ENCODE peak calls at places on chromosomes 5 and 9, in seven cellular contexts. One of them, this sample, is unnamed.
A peak's percentile ranks its signal among the peaks of the same experiment; 100 is the strongest.

GRCh38 chr5:84248013-84248412 is 136.7 kb downstream of the EDIL3 start:
- DNase-seq in GM12865: no peak
- DNase-seq in uterus: no peak
- DNase-seq in AG09309: no peak
- DNase-seq in choroid plexus epithelial cell: no peak
- DNase-seq in cardiac fibroblast: no peak
- DNase-seq in left ventricle myocardium inferior: no peak
- DNase-seq in this sample: no peak

GRCh38 chr5:68535121-68535520 is 319.6 kb downstream of the PIK3R1 start:
- DNase-seq in uterus: no peak
- DNase-seq in left ventricle myocardium inferior: no peak
- DNase-seq in cardiac fibroblast: no peak
- DNase-seq in GM12865: no peak
- DNase-seq in AG09309: no peak
- DNase-seq in choroid plexus epithelial cell: no peak
- DNase-seq in this sample: no peak

GRCh38 chr5:81751836-81752643 is 1.1 kb upstream of the SSBP2 start:
- DNase-seq in cardiac fibroblast: no peak
- DNase-seq in GM12865: no peak
- DNase-seq in AG09309: no peak
- DNase-seq in choroid plexus epithelial cell: peak; percentile 18
- DNase-seq in left ventricle myocardium inferior: no peak
- DNase-seq in uterus: no peak
- DNase-seq in this sample: peak; percentile 70

GRCh38 chr9:134178781-134179551 is 14.6 kb upstream of the RNU6ATAC start:
- DNase-seq in GM12865: no peak
- DNase-seq in cardiac fibroblast: peak; percentile 43
- DNase-seq in left ventricle myocardium inferior: peak; percentile 53
- DNase-seq in choroid plexus epithelial cell: peak; percentile 42
- DNase-seq in AG09309: no peak
- DNase-seq in uterus: peak; percentile 87
- DNase-seq in this sample: no peak

GRCh38 chr5:69187342-69187741 is 2.0 kb upstream of the CENPH start:
- DNase-seq in AG09309: no peak
- DNase-seq in left ventricle myocardium inferior: no peak
- DNase-seq in uterus: no peak
- DNase-seq in choroid plexus epithelial cell: no peak
- DNase-seq in cardiac fibroblast: no peak
- DNase-seq in GM12865: no peak
- DNase-seq in this sample: no peak

GRCh38 chr9:34047864-34048729 is 590 bp downstream of the UBAP2 start:
- DNase-seq in GM12865: peak; percentile 73
- DNase-seq in AG09309: no peak
- DNase-seq in choroid plexus epithelial cell: peak; percentile 6
- DNase-seq in uterus: peak; percentile 50
- DNase-seq in cardiac fibroblast: peak; percentile 14
- DNase-seq in left ventricle myocardium inferior: peak; percentile 36
- DNase-seq in this sample: peak; percentile 57

GRCh38 chr5:173178369-173178910 is 34.1 kb downstream of the BNIP1 start:
- DNase-seq in left ventricle myocardium inferior: no peak
- DNase-seq in cardiac fibroblast: no peak
- DNase-seq in uterus: no peak
- DNase-seq in AG09309: no peak
- DNase-seq in choroid plexus epithelial cell: no peak
- DNase-seq in GM12865: no peak
- DNase-seq in this sample: no peak

GRCh38 chr5:179293276-179293675 is 52.0 kb downstream of the ADAMTS2 start:
- DNase-seq in GM12865: no peak
- DNase-seq in AG09309: no peak
- DNase-seq in choroid plexus epithelial cell: no peak
- DNase-seq in cardiac fibroblast: peak; percentile 45
- DNase-seq in left ventricle myocardium inferior: no peak
- DNase-seq in uterus: peak; percentile 23
- DNase-seq in this sample: no peak

GRCh38 chr5:10286552-10287227 is 21.0 kb downstream of the CMBL start:
- DNase-seq in AG09309: no peak
- DNase-seq in cardiac fibroblast: peak; percentile 53
- DNase-seq in left ventricle myocardium inferior: peak; percentile 27
- DNase-seq in choroid plexus epithelial cell: no peak
- DNase-seq in uterus: peak; percentile 46
- DNase-seq in GM12865: no peak
- DNase-seq in this sample: no peak

GRCh38 chr5:150945947-150946346 is 41.2 kb upstream of the ZNF300 start:
- DNase-seq in choroid plexus epithelial cell: peak; percentile 9
- DNase-seq in uterus: no peak
- DNase-seq in AG09309: no peak
- DNase-seq in left ventricle myocardium inferior: no peak
- DNase-seq in cardiac fibroblast: peak; percentile 3
- DNase-seq in GM12865: no peak
- DNase-seq in this sample: no peak

DNA sequence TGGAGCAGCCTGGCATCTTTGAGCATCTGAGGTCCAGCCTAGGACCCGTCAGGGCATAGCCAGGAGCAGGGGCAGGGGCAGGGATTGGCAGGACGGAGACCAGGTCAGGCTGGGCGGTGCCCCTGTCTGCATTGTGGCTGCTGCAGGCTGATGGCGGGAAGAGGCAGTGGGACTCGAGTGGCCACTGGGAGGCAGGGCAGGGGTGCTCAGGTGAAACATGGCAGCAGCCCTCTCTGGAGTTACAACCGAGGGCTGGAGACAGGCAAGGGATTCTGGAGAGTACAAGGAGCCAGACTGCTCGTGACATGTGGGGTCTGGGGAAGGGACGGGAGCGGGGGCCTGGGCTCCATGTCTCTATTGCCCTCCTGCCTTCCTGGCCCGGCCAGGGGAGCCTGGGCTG is 97.4 kb upstream of the RAPGEF1 start:
- DNase-seq in AG09309: no peak
- DNase-seq in choroid plexus epithelial cell: peak; percentile 10
- DNase-seq in GM12865: no peak
- DNase-seq in uterus: no peak
- DNase-seq in left ventricle myocardium inferior: no peak
- DNase-seq in cardiac fibroblast: peak; percentile 15
- DNase-seq in this sample: no peak
- TF ChIP-seq CTCF in AG09309: peak; percentile 18
- TF ChIP-seq CTCF in choroid plexus epithelial cell: peak; percentile 21
- TF ChIP-seq CTCF in GM12865: peak; percentile 6
- TF ChIP-seq CTCF in uterus: no peak
- TF ChIP-seq CTCF in left ventricle myocardium inferior: peak; percentile 65
- TF ChIP-seq CTCF in cardiac fibroblast: no peak
- TF ChIP-seq CTCF in this sample: no peak

GRCh38 chr9:131667576-131667975 is 72.3 kb downstream of the RAPGEF1 start:
- DNase-seq in choroid plexus epithelial cell: no peak
- DNase-seq in uterus: no peak
- DNase-seq in AG09309: no peak
- DNase-seq in cardiac fibroblast: no peak
- DNase-seq in left ventricle myocardium inferior: no peak
- DNase-seq in GM12865: peak; percentile 77
- DNase-seq in this sample: no peak

GRCh38 chr9:131670247-131670681 is 69.6 kb downstream of the RAPGEF1 start:
- DNase-seq in choroid plexus epithelial cell: no peak
- DNase-seq in uterus: peak; percentile 39
- DNase-seq in cardiac fibroblast: no peak
- DNase-seq in left ventricle myocardium inferior: peak; percentile 67
- DNase-seq in GM12865: no peak
- DNase-seq in AG09309: no peak
- DNase-seq in this sample: no peak

GRCh38 chr9:131668057-131668438 is 71.8 kb downstream of the RAPGEF1 start:
- DNase-seq in uterus: no peak
- DNase-seq in AG09309: no peak
- DNase-seq in cardiac fibroblast: no peak
- DNase-seq in GM12865: no peak
- DNase-seq in left ventricle myocardium inferior: no peak
- DNase-seq in choroid plexus epithelial cell: no peak
- DNase-seq in this sample: no peak

GRCh38 chr9:131669234-131670172 is 70.4 kb downstream of the RAPGEF1 start:
- DNase-seq in choroid plexus epithelial cell: no peak
- DNase-seq in GM12865: no peak
- DNase-seq in AG09309: no peak
- DNase-seq in cardiac fibroblast: peak; percentile 38
- DNase-seq in left ventricle myocardium inferior: no peak
- DNase-seq in uterus: no peak
- DNase-seq in this sample: no peak

GRCh38 chr9:131668439-131669233 is 71.2 kb downstream of the RAPGEF1 start:
- DNase-seq in cardiac fibroblast: no peak
- DNase-seq in uterus: no peak
- DNase-seq in AG09309: no peak
- DNase-seq in choroid plexus epithelial cell: peak; percentile 72
- DNase-seq in left ventricle myocardium inferior: no peak
- DNase-seq in GM12865: peak; percentile 83
- DNase-seq in this sample: no peak
- H3K4me3 ChIP-seq in cardiac fibroblast: no peak overlapping the region
- H3K4me3 ChIP-seq in uterus: no peak overlapping the region
- H3K4me3 ChIP-seq in AG09309: no peak overlapping the region
- H3K4me3 ChIP-seq in choroid plexus epithelial cell: no peak overlapping the region
- H3K4me3 ChIP-seq in left ventricle myocardium inferior: peak overlapping the region; percentile 0
- H3K4me3 ChIP-seq in GM12865: peak overlapping the region; percentile 93
- H3K4me3 ChIP-seq in this sample: peak overlapping the region; percentile 4

DNA sequence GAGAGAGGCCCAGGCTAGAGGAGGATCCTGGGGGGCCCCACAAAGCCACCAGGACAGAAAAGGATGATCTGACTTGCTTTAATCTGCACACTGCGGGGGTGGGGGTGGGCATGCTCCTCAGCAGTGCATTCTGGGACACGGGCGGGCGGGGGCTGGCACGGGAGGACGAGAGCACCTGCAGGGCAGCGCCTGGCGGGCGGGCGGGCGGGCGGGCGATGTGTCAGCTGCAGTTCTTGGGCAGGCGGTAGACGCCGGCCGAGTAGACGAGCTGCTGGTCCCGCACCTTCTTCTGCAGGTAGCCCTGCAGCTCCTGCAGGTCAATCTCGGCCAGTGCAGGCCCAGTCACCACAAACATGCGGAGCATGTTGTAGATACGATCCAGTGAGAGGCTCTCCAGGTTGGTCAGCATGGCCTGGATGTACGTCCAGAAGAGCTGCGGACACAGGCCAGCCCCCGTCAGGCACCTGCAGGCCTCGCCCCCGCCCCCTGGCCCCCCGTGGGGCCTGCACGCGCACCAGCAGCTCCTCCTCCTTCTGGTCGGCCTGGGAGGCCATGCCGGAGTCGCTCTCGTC is 3.0 kb upstream of the TMEM210 start:
- DNase-seq in GM12865: peak; percentile 26
- DNase-seq in AG09309: no peak
- DNase-seq in choroid plexus epithelial cell: no peak
- DNase-seq in left ventricle myocardium inferior: no peak
- DNase-seq in uterus: no peak
- DNase-seq in cardiac fibroblast: no peak
- DNase-seq in this sample: no peak
- TF ChIP-seq CTCF in GM12865: no peak
- TF ChIP-seq CTCF in AG09309: no peak
- TF ChIP-seq CTCF in choroid plexus epithelial cell: no peak
- TF ChIP-seq CTCF in left ventricle myocardium inferior: no peak
- TF ChIP-seq CTCF in uterus: no peak
- TF ChIP-seq CTCF in cardiac fibroblast: no peak
- TF ChIP-seq CTCF in this sample: no peak

DNA sequence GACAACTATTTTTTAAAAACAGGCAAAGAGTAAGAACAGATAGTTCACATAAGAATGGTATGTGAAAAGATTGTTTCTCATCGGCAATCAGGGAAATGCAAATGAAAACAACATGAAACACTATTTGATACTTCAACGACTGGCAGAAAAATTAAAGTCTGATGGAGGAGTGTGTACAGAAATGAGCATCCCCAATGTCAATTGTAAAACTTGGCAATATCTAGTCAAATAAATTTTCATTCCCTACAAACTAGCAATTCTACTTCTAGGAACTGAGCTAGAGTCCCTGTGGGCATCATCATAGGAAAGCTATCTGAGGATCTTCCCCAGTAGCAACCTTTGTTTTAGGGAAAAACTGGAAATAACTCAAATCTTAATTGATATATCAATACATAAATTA is 29.0 kb upstream of the MAP3K1 start:
- DNase-seq in AG09309: no peak
- DNase-seq in GM12865: no peak
- DNase-seq in cardiac fibroblast: no peak
- DNase-seq in choroid plexus epithelial cell: no peak
- DNase-seq in left ventricle myocardium inferior: no peak
- DNase-seq in uterus: no peak
- DNase-seq in this sample: no peak
- H3K4me3 ChIP-seq in AG09309: no peak overlapping the region
- H3K4me3 ChIP-seq in GM12865: no peak overlapping the region
- H3K4me3 ChIP-seq in cardiac fibroblast: no peak overlapping the region
- H3K4me3 ChIP-seq in choroid plexus epithelial cell: no peak overlapping the region
- H3K4me3 ChIP-seq in left ventricle myocardium inferior: no peak overlapping the region
- H3K4me3 ChIP-seq in uterus: no peak overlapping the region
- H3K4me3 ChIP-seq in this sample: no peak overlapping the region

DNA sequence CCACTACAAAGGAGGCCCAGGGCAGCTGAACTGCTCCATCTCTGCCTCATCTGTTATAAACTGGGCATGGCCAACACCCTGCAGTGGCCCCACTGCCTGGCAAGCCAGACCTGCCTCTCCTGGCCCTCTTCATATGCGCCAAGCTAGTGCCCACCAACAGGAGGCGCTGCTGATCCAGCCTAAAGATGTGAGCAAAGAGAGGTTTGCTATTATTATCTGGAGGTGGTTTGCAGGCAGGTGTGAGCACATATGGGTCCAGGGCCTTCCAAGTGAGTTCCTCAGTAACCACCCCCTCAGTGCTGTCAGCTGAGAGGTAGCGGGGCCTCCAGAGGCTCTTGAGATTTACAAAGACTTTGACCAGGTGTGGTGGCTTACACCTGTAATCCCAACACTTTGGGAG is 232.2 kb downstream of the SYK start:
- DNase-seq in GM12865: peak; percentile 74
- DNase-seq in cardiac fibroblast: no peak
- DNase-seq in AG09309: no peak
- DNase-seq in uterus: peak; percentile 22
- DNase-seq in choroid plexus epithelial cell: no peak
- DNase-seq in left ventricle myocardium inferior: no peak
- DNase-seq in this sample: no peak
- TF ChIP-seq CTCF in GM12865: peak; percentile 77
- TF ChIP-seq CTCF in cardiac fibroblast: peak; percentile 54
- TF ChIP-seq CTCF in AG09309: peak; percentile 44
- TF ChIP-seq CTCF in uterus: no peak
- TF ChIP-seq CTCF in choroid plexus epithelial cell: peak; percentile 63
- TF ChIP-seq CTCF in left ventricle myocardium inferior: peak; percentile 46
- TF ChIP-seq CTCF in this sample: peak; percentile 8

GRCh38 chr9:110142868-110143866 is 64.8 kb downstream of the C9orf152 start:
- DNase-seq in choroid plexus epithelial cell: peak; percentile 43
- DNase-seq in AG09309: no peak
- DNase-seq in left ventricle myocardium inferior: no peak
- DNase-seq in GM12865: peak; percentile 82
- DNase-seq in cardiac fibroblast: peak; percentile 55
- DNase-seq in uterus: no peak
- DNase-seq in this sample: no peak
- H3K4me3 ChIP-seq in choroid plexus epithelial cell: no peak overlapping the region
- H3K4me3 ChIP-seq in AG09309: no peak overlapping the region
- H3K4me3 ChIP-seq in left ventricle myocardium inferior: peak overlapping the region; percentile 14
- H3K4me3 ChIP-seq in GM12865: peak overlapping the region; percentile 43
- H3K4me3 ChIP-seq in cardiac fibroblast: no peak overlapping the region
- H3K4me3 ChIP-seq in uterus: no peak overlapping the region
- H3K4me3 ChIP-seq in this sample: no peak overlapping the region

GRCh38 chr9:11618241-11618805 is 1005.5 kb upstream of the PTPRD start:
- DNase-seq in choroid plexus epithelial cell: no peak
- DNase-seq in uterus: no peak
- DNase-seq in GM12865: no peak
- DNase-seq in AG09309: no peak
- DNase-seq in cardiac fibroblast: no peak
- DNase-seq in left ventricle myocardium inferior: no peak
- DNase-seq in this sample: no peak
- TF ChIP-seq CTCF in choroid plexus epithelial cell: no peak
- TF ChIP-seq CTCF in uterus: no peak
- TF ChIP-seq CTCF in GM12865: no peak
- TF ChIP-seq CTCF in AG09309: no peak
- TF ChIP-seq CTCF in cardiac fibroblast: no peak
- TF ChIP-seq CTCF in left ventricle myocardium inferior: no peak
- TF ChIP-seq CTCF in this sample: no peak

GRCh38 chr9:127828262-127829031 is 25.8 kb downstream of the FPGS start:
- DNase-seq in cardiac fibroblast: peak; percentile 87
- DNase-seq in AG09309: no peak
- DNase-seq in uterus: peak; percentile 92
- DNase-seq in choroid plexus epithelial cell: peak; percentile 70
- DNase-seq in left ventricle myocardium inferior: peak; percentile 93
- DNase-seq in GM12865: no peak
- DNase-seq in this sample: no peak
- H3K4me3 ChIP-seq in cardiac fibroblast: no peak overlapping the region
- H3K4me3 ChIP-seq in AG09309: no peak overlapping the region
- H3K4me3 ChIP-seq in uterus: peak overlapping the region; percentile 27
- H3K4me3 ChIP-seq in choroid plexus epithelial cell: peak overlapping the region; percentile 43
- H3K4me3 ChIP-seq in left ventricle myocardium inferior: peak overlapping the region; percentile 55
- H3K4me3 ChIP-seq in GM12865: no peak overlapping the region
- H3K4me3 ChIP-seq in this sample: peak overlapping the region; percentile 61